ENCODE peak calls at places on chromosomes 11 and 22, in four cellular contexts. C, I, W and M are unnamed samples.
A peak's percentile ranks its signal among the peaks of the same experiment; 100 is the strongest.

GRCh38 chr22:31143537-31143936 is 3.2 kb upstream of the PLA2G3 start:
- DNase-seq in C (no peak), I (no peak), W (no peak), M (peak; percentile 53)

GRCh38 chr22:49826603-49827306 is 918 bp downstream of the BRD1 start:
- DNase-seq in C (peak; percentile 60), I (no peak), W (no peak), M (peak; percentile 66)

GRCh38 chr22:26894362-26894761 is 237.0 kb downstream of the MIAT start:
- DNase-seq in C (no peak), I (no peak), W (no peak), M (no peak)

GRCh38 chr11:110758012-110758411 is 45.8 kb upstream of the ARHGAP20 start:
- DNase-seq in C (no peak), I (no peak), W (no peak), M (no peak)

GRCh38 chr11:2519879-2520735 is 75.3 kb downstream of the KCNQ1 start:
- DNase-seq in C (no peak), I (no peak), W (no peak), M (peak; percentile 23)

GRCh38 chr22:29704528-29705285 is 15.1 kb upstream of the CABP7 start:
- DNase-seq in C (no peak), I (no peak), W (no peak), M (peak; percentile 89)

GRCh38 chr11:73192272-73192671 is 25.8 kb upstream of the P2RY2 start:
- DNase-seq in C (no peak), I (no peak), W (no peak), M (no peak)

GRCh38 chr11:17386331-17387084 is 2.0 kb downstream of the KCNJ11 start:
- DNase-seq in C (peak; percentile 82), I (no peak), W (peak; percentile 69), M (peak; percentile 74)

GRCh38 chr11:30471244-30471643 is 114.9 kb downstream of the MPPED2 start:
- DNase-seq in C (no peak), I (no peak), W (no peak), M (no peak)

GRCh38 chr22:25067851-25068421 is 115.4 kb downstream of the KIAA1671 start:
- DNase-seq in C (no peak), I (no peak), W (no peak), M (peak; percentile 86)

GRCh38 chr11:40337118-40337517 is 1122.3 kb downstream of the LRRC4C start:
- DNase-seq in C (no peak), I (no peak), W (no peak), M (no peak)

DNA sequence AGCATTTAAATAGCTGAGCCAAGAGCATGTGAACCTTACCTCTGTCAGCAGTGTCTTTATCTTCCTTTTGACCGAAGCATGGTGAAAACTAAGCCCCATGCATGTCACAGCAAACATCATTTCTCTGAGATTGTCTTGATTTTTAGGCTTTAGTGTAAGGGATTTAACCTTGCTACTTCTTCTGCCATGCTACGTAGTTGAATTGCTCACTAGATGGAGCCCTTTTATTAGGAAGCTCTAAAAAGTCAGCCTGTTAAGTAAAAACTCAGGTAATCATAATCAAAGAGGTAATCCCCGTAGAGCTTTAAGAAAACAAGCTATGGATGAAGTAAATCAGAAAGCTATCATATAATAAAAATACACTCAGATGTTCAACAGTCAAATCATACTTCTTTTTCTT is 149.5 kb downstream of the PGR start:
- DNase-seq in C (no peak), I (no peak), W (no peak), M (no peak)
- TF ChIP-seq NRF1 in C (no peak), I (no peak), W (no peak), M (no peak)

DNA sequence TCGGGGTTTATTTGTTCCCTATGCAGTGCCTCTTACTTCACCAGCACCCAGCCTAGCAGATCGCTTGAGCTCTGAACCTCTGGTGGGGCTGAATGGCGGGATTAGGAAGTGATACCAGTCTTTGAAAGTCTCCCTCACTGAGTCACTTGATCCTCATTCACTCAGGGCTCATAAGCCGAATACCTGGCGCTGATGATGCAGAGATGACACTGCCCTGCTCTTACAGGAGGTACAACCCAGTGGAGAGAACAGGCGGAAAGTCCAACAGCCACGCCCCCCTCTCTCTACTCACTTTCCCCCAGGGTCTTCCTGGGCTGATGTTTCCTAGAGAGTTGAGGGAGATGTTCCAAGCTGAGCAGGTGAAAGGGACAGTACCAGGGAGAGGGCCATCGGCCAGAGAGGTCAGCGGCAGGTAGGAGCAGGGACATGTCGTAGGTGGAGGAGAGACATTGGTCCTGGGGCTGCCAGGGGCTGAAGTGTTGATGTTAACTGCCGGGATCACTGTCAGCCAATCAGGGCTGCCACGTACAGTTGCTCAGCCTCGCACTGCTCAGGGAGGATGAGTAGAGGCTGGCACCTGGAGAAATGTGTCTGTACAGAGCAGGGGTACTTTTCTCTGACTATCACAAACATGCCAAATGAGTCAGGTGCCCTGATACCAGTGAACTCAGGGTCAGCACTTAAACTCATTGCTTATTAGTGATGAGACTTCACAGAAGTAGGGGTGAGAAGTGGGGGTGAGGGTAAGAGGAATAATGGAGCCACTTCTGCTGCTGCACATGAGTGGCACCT is 9.9 kb upstream of the APOBEC3A start:
- DNase-seq in C (no peak), I (no peak), W (no peak), M (no peak)
- TF ChIP-seq MAX in C (no peak), I (no peak), W (no peak), M (no peak)

DNA sequence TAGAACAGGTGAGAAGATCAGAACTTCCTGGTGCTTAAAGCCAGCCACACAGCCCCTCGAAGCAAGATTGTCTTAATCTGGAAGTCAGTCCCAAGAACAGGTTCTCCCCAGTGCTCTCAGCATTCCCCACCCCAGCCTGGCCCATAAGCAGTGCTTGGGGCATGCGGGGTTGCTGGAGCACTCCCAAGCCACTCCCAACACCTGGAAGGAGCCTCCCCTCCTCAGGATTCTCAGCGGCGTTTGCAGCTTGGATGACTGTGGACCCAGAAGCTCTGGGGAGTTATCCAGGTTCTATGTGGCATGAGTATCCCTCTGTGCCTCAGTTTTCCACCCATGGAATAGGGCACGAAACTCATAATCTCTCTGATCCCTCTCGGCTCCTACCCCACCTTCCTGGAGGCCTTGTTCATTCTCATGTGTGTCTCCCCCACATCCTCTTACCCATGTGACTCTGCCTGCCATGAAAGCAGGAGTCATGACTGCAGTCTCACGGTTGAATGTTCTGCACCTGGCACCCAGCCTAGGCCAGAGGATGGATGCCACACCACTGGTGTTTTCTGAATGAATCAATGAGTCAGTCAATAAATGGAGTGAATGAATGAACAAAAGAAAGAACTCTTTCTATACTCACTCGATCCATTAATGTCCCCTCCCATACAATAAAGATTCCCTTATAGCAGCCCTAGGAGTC is 33.4 kb upstream of the WNT7B start:
- DNase-seq in C (no peak), I (no peak), W (no peak), M (no peak)
- TF ChIP-seq NRF1 in C (no peak), I (no peak), W (no peak), M (no peak)

GRCh38 chr11:32466279-32466915 is 31.1 kb upstream of the WT1 start:
- DNase-seq in C (no peak), I (no peak), W (peak; percentile 51), M (no peak)
- TF ChIP-seq MAX in C (no peak), I (no peak), W (no peak), M (no peak)

GRCh38 chr11:1301220-1302000 is 8.0 kb downstream of the TOLLIP start:
- DNase-seq in C (peak; percentile 29), I (no peak), W (no peak), M (no peak)
- TF ChIP-seq NRF1 in C (no peak), I (no peak), W (no peak), M (no peak)

GRCh38 chr22:46619830-46620501 is at the start of gene GRAMD4:
- DNase-seq in C (no peak), I (no peak), W (peak; percentile 16), M (peak; percentile 95)
- TF ChIP-seq MAX in C (no peak), I (no peak), W (no peak), M (no peak)

GRCh38 chr22:39278040-39278439 is 33.3 kb upstream of the PDGFB start:
- DNase-seq in C (no peak), I (no peak), W (no peak), M (no peak)
- TF ChIP-seq NRF1 in C (no peak), I (no peak), W (no peak), M (no peak)